ENCODE peak calls at places on chromosomes 16 and 17, in four cellular contexts. N, D, C and F are unnamed samples.

GRCh38 chr16:35559911-35560636 is 2100.7 kb downstream of the TP53TG3F start:
- DNase-seq in C (no peak), N (no peak), D (no peak), F (no peak)

GRCh38 chr17:48799069-48799710 is 17.8 kb downstream of the TTLL6 start:
- DNase-seq in C (no peak), N (no peak), D (no peak), F (no peak)

GRCh38 chr16:88769617-88770458 is 15.2 kb downstream of the PIEZO1 start:
- DNase-seq in N (peak), D (peak), C (peak), F (peak)

GRCh38 chr17:61389670-61390478 is 9.8 kb upstream of the TBX2 start:
- DNase-seq in N (peak), C (no peak), D (no peak), F (peak)

GRCh38 chr17:75152971-75153853 is 1.1 kb downstream of the JPT1 start:
- DNase-seq in D (no peak), N (no peak), C (no peak), F (peak)

GRCh38 chr17:48749621-48750553 is 21.3 kb upstream of the HOXB13 start:
- DNase-seq in N (no peak), C (no peak), D (no peak), F (peak)

GRCh38 chr16:30355144-30355953 is at the start of gene CD2BP2:
- DNase-seq in N (peak), D (peak), C (peak), F (peak)

GRCh38 chr17:17807440-17807839 is 29.3 kb downstream of the SREBF1 start:
- DNase-seq in D (no peak), N (no peak), C (no peak), F (no peak)

GRCh38 chr17:9661027-9661426 is 15.7 kb downstream of the USP43 start:
- DNase-seq in D (no peak), N (no peak), C (no peak), F (no peak)

GRCh38 chr17:29613371-29613837 is 9.3 kb downstream of the CORO6 start:
- DNase-seq in N (peak), C (peak), D (peak), F (peak)

GRCh38 chr17:43018932-43019331 is 3.3 kb downstream of the VAT1 start:
- DNase-seq in N (no peak), D (no peak), C (no peak), F (peak)

GRCh38 chr17:32303861-32304288 is 38.1 kb downstream of the C17orf75 start:
- DNase-seq in N (no peak), C (no peak), D (no peak), F (no peak)

GRCh38 chr16:7746971-7747370 is 414.3 kb downstream of the RBFOX1 start:
- DNase-seq in C (no peak), D (no peak), N (no peak), F (no peak)

GRCh38 chr16:61713787-61714186 is 322.5 kb downstream of the CDH8 start:
- DNase-seq in D (no peak), C (no peak), N (no peak), F (no peak)

GRCh38 chr17:83203472-83204221 is 124.2 kb downstream of the METRNL start:
- DNase-seq in N (peak), C (no peak), D (no peak), F (no peak)

GRCh38 chr17:1078831-1079561 is 82.1 kb downstream of the TIMM22 start:
- DNase-seq in C (no peak), N (peak), D (no peak), F (no peak)

GRCh38 chr16:23359092-23359760 is 57.1 kb downstream of the SCNN1B start:
- DNase-seq in N (no peak), C (no peak), D (no peak), F (no peak)

GRCh38 chr17:9313346-9313745 is 262.3 kb downstream of the STX8 start:
- DNase-seq in N (no peak), C (no peak), D (no peak), F (no peak)

GRCh38 chr17:59725691-59726090 is 18.2 kb downstream of the VMP1 start:
- DNase-seq in N (no peak), D (no peak), C (no peak), F (no peak)

GRCh38 chr17:74893936-74894671 is 671 bp upstream of the FADS6 start:
- DNase-seq in C (no peak), D (no peak), N (no peak), F (no peak)

GRCh38 chr17:14871921-14872320 is 393.2 kb downstream of the PMP22 start:
- DNase-seq in C (no peak), D (no peak), N (no peak), F (peak)

GRCh38 chr17:43418441-43419374 is 19.9 kb downstream of the ARL4D start:
- DNase-seq in N (no peak), C (no peak), D (peak), F (peak)

GRCh38 chr17:49861150-49861884 is 13.4 kb upstream of the TAC4 start:
- DNase-seq in N (peak), C (peak), D (peak), F (peak)

GRCh38 chr16:57536306-57537193 is at the start of gene CCDC102A:
- DNase-seq in C (no peak), D (no peak), N (peak), F (no peak)

GRCh38 chr17:17754719-17755686 is 73.7 kb downstream of the RAI1 start:
- DNase-seq in N (no peak), D (no peak), C (no peak), F (no peak)

GRCh38 chr16:970766-971581 is at the start of gene LMF1:
- DNase-seq in D (peak), N (peak), C (peak), F (peak)
- H4K8ac ChIP-seq in D (peak), N (peak), C (no peak), F (peak)

GRCh38 chr16:53071748-53072301 is 17.0 kb downstream of the CHD9 start:
- DNase-seq in D (no peak), N (no peak), C (no peak), F (no peak)
- H3K27ac ChIP-seq in D (peak), N (peak), C (peak), F (no peak)

GRCh38 chr17:44556854-44557606 is at the start of gene FZD2:
- DNase-seq in C (peak), D (no peak), N (peak), F (peak)
- H2AK5ac ChIP-seq in C (peak), D (peak), N (peak), F (peak)

GRCh38 chr17:4789701-4789950 is 862 bp downstream of the GLTPD2 start:
- DNase-seq in D (no peak), N (no peak), C (no peak), F (no peak)
- H4K8ac ChIP-seq in D (peak), N (peak), C (no peak), F (peak)

GRCh38 chr17:50967795-50968194 is 101.6 kb upstream of the TOB1 start:
- DNase-seq in C (no peak), D (no peak), N (no peak), F (peak)
- H3K27ac ChIP-seq in C (no peak), D (no peak), N (no peak), F (no peak)

GRCh38 chr17:69783865-69784264 is 291.2 kb upstream of the KCNJ16 start:
- DNase-seq in N (no peak), C (no peak), D (no peak), F (no peak)

DNA sequence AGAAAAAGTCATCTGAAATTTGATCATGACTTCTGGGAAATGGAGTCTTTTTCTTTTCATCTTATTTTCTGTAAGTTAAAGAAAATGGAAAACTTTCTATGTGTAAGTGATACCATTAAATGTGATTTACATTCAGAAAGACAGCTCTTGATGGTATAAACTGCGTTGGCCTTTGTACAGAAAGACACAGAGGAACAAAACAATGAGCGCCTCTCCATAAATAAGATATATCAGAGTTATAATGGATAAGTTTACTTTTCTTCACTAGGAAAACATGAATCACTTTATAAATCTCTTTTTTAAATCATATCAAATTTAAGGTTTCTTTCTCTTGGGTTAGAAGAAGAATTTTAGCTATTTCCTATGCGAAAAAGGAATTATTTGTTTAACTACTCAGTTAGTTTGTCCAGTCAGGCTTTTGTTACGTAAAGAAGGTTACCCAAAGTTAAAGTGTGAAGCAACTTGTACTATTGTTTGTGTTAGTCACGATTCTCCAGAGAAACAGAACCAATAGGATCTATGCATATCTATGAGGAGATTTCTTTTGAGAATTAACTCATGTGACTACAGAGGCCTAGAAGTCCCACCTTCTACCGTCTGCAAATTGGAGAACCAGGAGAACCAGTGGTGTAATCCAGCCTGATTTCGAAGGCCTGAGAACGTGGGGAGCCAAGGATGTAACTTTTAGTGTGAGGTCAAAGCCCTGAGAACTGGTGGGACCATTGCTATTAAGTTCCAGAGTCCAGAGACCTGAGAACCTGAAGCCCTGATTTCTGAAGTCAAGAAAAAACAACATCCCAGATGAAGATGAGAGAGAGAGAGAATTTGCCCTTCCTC is 295.4 kb upstream of the KCNJ16 start:
- DNase-seq in D (no peak), C (no peak), N (no peak), F (peak)
- H2AK5ac ChIP-seq in D (no peak), C (no peak), N (no peak), F (no peak)

GRCh38 chr17:34981538-34982241 is 1.4 kb downstream of the LIG3 start:
- DNase-seq in D (no peak), C (no peak), N (no peak), F (peak)

GRCh38 chr17:34980681-34981537 is 597 bp downstream of the LIG3 start:
- DNase-seq in N (peak), D (peak), C (peak), F (peak)

GRCh38 chr17:34979153-34979552 is 1.2 kb upstream of the LIG3 start:
- DNase-seq in D (peak), N (no peak), C (no peak), F (no peak)

GRCh38 chr17:34980353-34980680 is at the start of gene LIG3:
- DNase-seq in C (peak), D (peak), N (peak), F (peak)

GRCh38 chr17:34979650-34980352 is 511 bp upstream of the LIG3 start:
- DNase-seq in N (no peak), C (no peak), D (no peak), F (peak)
- H4K8ac ChIP-seq in N (no peak), C (no peak), D (no peak), F (peak)

GRCh38 chr17:47652570-47652969 is 2.9 kb downstream of the KPNB1 start:
- DNase-seq in D (no peak), C (no peak), N (no peak), F (peak)
- H3K27ac ChIP-seq in D (no peak), C (no peak), N (no peak), F (no peak)

GRCh38 chr16:84226026-84226425 is 13.8 kb downstream of the KCNG4 start:
- DNase-seq in D (no peak), C (no peak), N (no peak), F (no peak)

GRCh38 chr16:84227548-84227947 is 12.3 kb downstream of the KCNG4 start:
- DNase-seq in D (no peak), C (no peak), N (no peak), F (no peak)

GRCh38 chr16:84225571-84225970 is 14.2 kb downstream of the KCNG4 start:
- DNase-seq in N (no peak), C (no peak), D (no peak), F (no peak)

GRCh38 chr16:84229421-84229820 is 10.4 kb downstream of the KCNG4 start:
- DNase-seq in C (no peak), D (no peak), N (no peak), F (no peak)

DNA sequence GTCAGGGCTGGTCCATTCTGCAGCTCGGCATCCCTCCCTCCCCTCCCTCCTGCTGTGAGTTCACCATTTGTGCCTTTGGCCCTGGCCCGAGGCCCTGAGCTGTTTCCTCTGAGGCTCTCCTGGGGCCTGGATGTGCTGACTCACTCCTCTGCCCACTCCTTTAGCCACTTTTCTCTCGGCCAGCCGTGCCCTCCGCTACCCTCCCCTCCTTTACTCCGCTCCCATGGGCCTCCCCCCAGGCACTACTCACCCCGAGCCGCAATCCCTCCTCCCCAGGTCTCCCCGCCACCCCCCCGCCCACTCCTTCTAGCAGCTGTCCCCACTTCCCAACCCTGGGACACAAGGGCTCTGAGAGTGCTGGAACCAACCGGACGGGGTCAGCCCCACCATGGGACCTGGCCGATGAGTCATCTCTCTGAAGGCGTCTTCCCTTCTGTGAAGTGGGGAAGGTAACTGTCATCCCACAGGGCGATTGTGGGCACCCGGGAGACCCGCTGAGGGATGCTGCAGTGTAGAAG is 11.4 kb downstream of the KCNG4 start:
- DNase-seq in D (no peak), N (peak), C (peak), F (peak)
- H2AK5ac ChIP-seq in D (no peak), N (no peak), C (peak), F (no peak)